ENCODE peak calls at places on chromosomes 2 and 18, in five cellular contexts. S is keratinocyte, U is hepatocyte, R is ascending aorta, H is astrocyte. A is an unnamed sample.

GRCh38 chr2:118489712-118490255 is 357.7 kb downstream of the EN1 start:
- DNase-seq in S (no peak), U (no peak), H (no peak), R (no peak), A (no peak)

GRCh38 chr2:172783091-172783898 is 47.6 kb downstream of the RAPGEF4 start:
- DNase-seq in R (no peak), U (peak; percentile 30), S (peak; percentile 46), H (peak; percentile 99), A (peak; percentile 49)

GRCh38 chr2:199452200-199452990 is 5.3 kb downstream of the SATB2 start:
- DNase-seq in U (no peak), S (no peak), R (no peak), H (no peak), A (no peak)

GRCh38 chr2:109180786-109181185 is 51.8 kb downstream of the SH3RF3 start:
- DNase-seq in R (no peak), U (no peak), S (no peak), H (peak; percentile 69), A (no peak)

GRCh38 chr18:23226386-23226785 is 91.1 kb downstream of the CABLES1 start:
- DNase-seq in U (no peak), S (no peak), R (no peak), H (peak; percentile 63), A (no peak)

GRCh38 chr2:215702116-215702905 is 266.4 kb upstream of the FN1 start:
- DNase-seq in S (no peak), R (no peak), U (no peak), H (no peak), A (no peak)

GRCh38 chr2:202378001-202378400 is 1.9 kb downstream of the BMPR2 start:
- DNase-seq in U (no peak), H (no peak), S (no peak), R (no peak), A (no peak)

GRCh38 chr2:134140251-134140661 is 113.6 kb upstream of the MGAT5 start:
- DNase-seq in U (no peak), S (peak; percentile 58), R (no peak), H (no peak), A (no peak)

GRCh38 chr2:239291505-239292350 is 109.1 kb downstream of the HDAC4 start:
- DNase-seq in H (no peak), R (no peak), U (no peak), S (no peak), A (peak; percentile 13)

GRCh38 chr2:128799284-128799552 is 480.6 kb upstream of the HS6ST1 start:
- DNase-seq in U (no peak), H (no peak), R (no peak), S (no peak), A (no peak)

GRCh38 chr2:168338292-168338691 is 90.9 kb upstream of the STK39 start:
- DNase-seq in U (no peak), S (no peak), H (no peak), R (no peak), A (no peak)

GRCh38 chr2:84417453-84417852 is 41.6 kb downstream of the SUCLG1 start:
- DNase-seq in U (no peak), R (no peak), S (no peak), H (peak; percentile 39), A (no peak)

GRCh38 chr18:34153711-34154110 is 71.0 kb downstream of the NOL4 start:
- DNase-seq in R (no peak), S (no peak), U (no peak), H (peak; percentile 11), A (no peak)

GRCh38 chr18:13618760-13619438 is 107.5 kb downstream of the FAM210A start:
- DNase-seq in S (no peak), U (no peak), H (no peak), R (no peak), A (no peak)

GRCh38 chr2:17542471-17542870 is 2.0 kb downstream of the VSNL1 start:
- DNase-seq in R (no peak), H (no peak), U (no peak), S (no peak), A (no peak)

GRCh38 chr2:120956486-120957156 is 221.0 kb downstream of the GLI2 start:
- DNase-seq in S (no peak), H (no peak), U (no peak), R (no peak), A (no peak)

GRCh38 chr2:168116448-168116847 is 130.9 kb downstream of the STK39 start:
- DNase-seq in U (no peak), H (no peak), R (no peak), S (no peak), A (no peak)

GRCh38 chr2:140695163-140695562 is 1435.7 kb downstream of the LRP1B start:
- DNase-seq in U (no peak), H (no peak), S (no peak), R (no peak), A (no peak)

GRCh38 chr2:18706001-18706400 is 116.6 kb upstream of the NT5C1B start:
- DNase-seq in U (no peak), S (no peak), H (no peak), R (no peak), A (no peak)

GRCh38 chr2:129812071-129812470 is 167.4 kb upstream of the RAB6C start:
- DNase-seq in U (peak; percentile 77), S (no peak), H (no peak), R (peak; percentile 26), A (no peak)

GRCh38 chr18:51135795-51136194 is 61.7 kb downstream of the MEX3C start:
- DNase-seq in S (peak; percentile 35), R (no peak), U (no peak), H (no peak), A (no peak)

GRCh38 chr18:79625924-79626561 is 53.6 kb upstream of the CTDP1 start:
- DNase-seq in U (no peak), H (no peak), S (no peak), R (no peak), A (peak; percentile 71)

DNA sequence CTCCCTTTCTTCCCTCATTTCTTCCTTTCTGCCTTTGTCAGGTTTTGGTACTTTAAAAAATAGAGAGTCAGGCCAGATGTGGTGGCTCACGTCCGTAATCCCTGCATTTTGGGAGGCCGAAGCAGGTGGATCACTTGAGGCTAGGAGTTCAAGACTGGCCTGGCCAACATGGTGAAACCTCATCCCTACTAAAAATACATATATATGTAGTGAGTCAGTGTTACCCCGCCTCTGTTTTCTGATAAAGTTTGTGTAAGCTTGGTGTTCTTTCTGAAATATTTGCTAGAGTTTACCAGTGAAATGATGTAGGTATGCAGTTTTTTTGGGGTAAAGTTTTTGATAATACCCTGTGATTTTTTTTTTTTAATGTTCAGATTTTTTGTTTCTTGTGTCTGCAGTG is 58.8 kb downstream of the DGKD start:
- DNase-seq in U (no peak), S (no peak), R (no peak), H (peak; percentile 45), A (no peak)
- H3K36me3 ChIP-seq in U (no peaks in the 10 kb centered on the region), S (no peaks in the 10 kb centered on the region), R (no peaks in the 10 kb centered on the region), H (no peaks in the 10 kb centered on the region), A (peaks cover 15% of the 10 kb centered on the region)

DNA sequence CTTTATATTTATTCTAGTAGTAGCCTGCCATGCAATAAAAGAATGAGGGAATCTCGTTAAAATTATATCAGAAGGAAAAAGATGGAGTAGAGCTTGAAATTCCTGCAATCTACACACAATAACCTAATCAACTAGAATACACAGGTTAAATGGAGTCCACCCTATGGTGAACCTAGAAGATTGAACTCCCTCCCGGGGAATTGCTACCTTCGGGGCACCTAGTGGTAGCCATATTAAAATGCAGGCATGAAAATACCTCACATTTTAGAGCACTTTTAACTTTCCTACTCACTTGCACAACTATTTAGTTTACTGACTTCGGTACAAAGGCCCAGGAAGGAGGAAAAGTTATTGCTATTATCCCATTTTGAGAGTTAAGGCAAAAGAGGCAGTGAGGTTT is 174.5 kb downstream of the SS18 start:
- DNase-seq in H (no peak), R (no peak), S (no peak), U (no peak), A (no peak)
- TF ChIP-seq CTCF in H (no peak), R (no peak), S (no peak), U (no peak), A (no peak)

GRCh38 chr2:179965291-179965690 is 41.8 kb downstream of the CWC22 start:
- DNase-seq in U (no peak), H (no peak), R (no peak), S (no peak), A (no peak)
- H3K36me3 ChIP-seq in U (peaks cover 3% of the 10 kb centered on the region), H (peaks cover 17% of the 10 kb centered on the region), R (peaks cover 16% of the 10 kb centered on the region), S (peaks cover 2% of the 10 kb centered on the region), A (no peaks in the 10 kb centered on the region)

GRCh38 chr2:88838165-88838635 is 146.7 kb downstream of the RPIA start:
- DNase-seq in H (no peak), U (no peak), R (no peak), S (no peak), A (no peak)

GRCh38 chr2:88834866-88835265 is 143.4 kb downstream of the RPIA start:
- DNase-seq in H (no peak), U (no peak), R (no peak), S (no peak), A (no peak)

GRCh38 chr2:88835726-88836125 is 144.3 kb downstream of the RPIA start:
- DNase-seq in S (no peak), H (no peak), U (no peak), R (no peak), A (no peak)

GRCh38 chr2:88836351-88836750 is 144.9 kb downstream of the RPIA start:
- DNase-seq in U (no peak), H (no peak), S (no peak), R (no peak), A (no peak)

GRCh38 chr2:88837511-88838160 is 146.2 kb downstream of the RPIA start:
- DNase-seq in U (no peak), S (no peak), R (no peak), H (no peak), A (no peak)
- TF ChIP-seq CTCF in U (no peak), S (no peak), R (no peak), H (no peak), A (no peak)

GRCh38 chr2:27039871-27040270 is 7.1 kb downstream of the TMEM214 start:
- DNase-seq in H (no peak), S (no peak), U (no peak), R (no peak), A (no peak)
- H3K36me3 ChIP-seq in H (peaks cover 50% of the 10 kb centered on the region), S (peaks cover 55% of the 10 kb centered on the region), U (no peaks in the 10 kb centered on the region), R (peaks cover 59% of the 10 kb centered on the region), A (peaks cover 86% of the 10 kb centered on the region)

GRCh38 chr2:72103690-72104089 is 44.0 kb downstream of the CYP26B1 start:
- DNase-seq in S (no peak), U (no peak), H (no peak), R (no peak), A (peak; percentile 37)

GRCh38 chr2:72103161-72103560 is 44.5 kb downstream of the CYP26B1 start:
- DNase-seq in R (no peak), U (no peak), H (no peak), S (no peak), A (no peak)

GRCh38 chr2:72106978-72107377 is 40.7 kb downstream of the CYP26B1 start:
- DNase-seq in S (no peak), R (no peak), U (no peak), H (no peak), A (no peak)

GRCh38 chr2:72108121-72108520 is 39.5 kb downstream of the CYP26B1 start:
- DNase-seq in R (no peak), U (no peak), H (peak; percentile 30), S (peak; percentile 69), A (no peak)

GRCh38 chr2:72104821-72105588 is 42.7 kb downstream of the CYP26B1 start:
- DNase-seq in S (no peak), H (no peak), U (no peak), R (no peak), A (peak; percentile 60)
- TF ChIP-seq CTCF in S (no peak), H (no peak), U (no peak), R (no peak), A (no peak)

A was measured in left lung.